ENCODE peak calls at places on chromosomes 5 and 9, in four cellular contexts. E is amniotic epithelial cell; U is activated gamma-delta T cell treated with anti-CD3 and anti-CD28 coated beads, Interleukin-2, amount 50 U/mL, for 16 hours; P is brain microvascular endothelial cell. J is an unnamed sample.

GRCh38 chr9:131631254-131631653 is 85.9 kb downstream of the PRRT1B start:
- DNase-seq in E (no peak), U (no peak), P (no peak), J (no peak)

GRCh38 chr9:75455444-75455921 is 367.2 kb downstream of the OSTF1 start:
- DNase-seq in E (peak), U (no peak), P (peak), J (no peak)

GRCh38 chr5:123545506-123545905 is 33.5 kb downstream of the CSNK1G3 start:
- DNase-seq in E (peak), U (no peak), P (no peak), J (no peak)

GRCh38 chr9:93115486-93115885 is 18.6 kb downstream of the NINJ1 start:
- DNase-seq in E (no peak), U (no peak), P (no peak), J (no peak)

GRCh38 chr9:120436937-120437592 is 142.9 kb downstream of the CDK5RAP2 start:
- DNase-seq in E (peak), U (no peak), P (no peak), J (peak)

GRCh38 chr5:80406980-80407734 is 707 bp upstream of the ZFYVE16 start:
- DNase-seq in E (peak), U (no peak), P (peak), J (no peak)

GRCh38 chr5:123708074-123708806 is 196.3 kb downstream of the CSNK1G3 start:
- DNase-seq in E (peak), U (no peak), P (peak), J (no peak)

GRCh38 chr5:52989781-52990530 is 804 bp downstream of the ITGA2 start:
- DNase-seq in E (peak), U (no peak), P (peak), J (peak)

GRCh38 chr5:86626149-86626548 is 8.4 kb downstream of the COX7C start:
- DNase-seq in E (peak), U (no peak), P (no peak), J (no peak)

GRCh38 chr9:2163231-2163885 is 148.2 kb downstream of the SMARCA2 start:
- DNase-seq in E (no peak), U (no peak), P (no peak), J (no peak)

GRCh38 chr5:157497875-157498611 is 38.0 kb downstream of the NIPAL4 start:
- DNase-seq in E (no peak), U (no peak), P (no peak), J (no peak)

GRCh38 chr9:115144706-115145105 is 26.7 kb upstream of the TNC start:
- DNase-seq in E (peak), U (no peak), P (peak), J (no peak)

GRCh38 chr5:115450741-115451140 is 93.8 kb downstream of the FEM1C start:
- DNase-seq in E (peak), U (no peak), P (peak), J (no peak)

GRCh38 chr9:134188421-134189166 is 24.2 kb upstream of the RNU6ATAC start:
- DNase-seq in E (no peak), U (no peak), P (no peak), J (no peak)

GRCh38 chr5:10705736-10706135 is 55.3 kb downstream of the DAP start:
- DNase-seq in E (no peak), U (no peak), P (no peak), J (peak)

GRCh38 chr5:133930061-133930823 is 38.2 kb downstream of the C5orf15 start:
- DNase-seq in E (no peak), U (peak), P (peak), J (no peak)

GRCh38 chr5:111680737-111681413 is 76.1 kb downstream of the NREP start:
- DNase-seq in E (peak), U (no peak), P (peak), J (peak)

GRCh38 chr5:34053133-34053532 is 10.1 kb upstream of the C1QTNF3 start:
- DNase-seq in E (peak), U (no peak), P (peak), J (no peak)

GRCh38 chr5:10248378-10249260 is 1.1 kb downstream of the ATPSCKMT start:
- DNase-seq in E (no peak), U (no peak), P (no peak), J (no peak)

GRCh38 chr5:169291877-169292276 is 9.1 kb downstream of the SLIT3 start:
- DNase-seq in E (no peak), U (no peak), P (no peak), J (no peak)

GRCh38 chr5:180853522-180853921 is 7.6 kb downstream of the ZFP62 start:
- DNase-seq in E (no peak), U (no peak), P (no peak), J (no peak)

GRCh38 chr9:134213508-134214394 is 49.4 kb upstream of the RNU6ATAC start:
- DNase-seq in E (no peak), U (no peak), P (no peak), J (no peak)

GRCh38 chr9:129584136-129584535 is 36.8 kb downstream of the C9orf50 start:
- DNase-seq in E (peak), U (peak), P (peak), J (peak)

GRCh38 chr5:142740474-142740873 is 29.7 kb upstream of the ARHGAP26 start:
- DNase-seq in E (no peak), U (no peak), P (no peak), J (no peak)

GRCh38 chr5:96572864-96573512 is 89.2 kb upstream of the CAST start:
- DNase-seq in E (peak), U (no peak), P (peak), J (no peak)

GRCh38 chr9:112793213-112793810 is 42.8 kb downstream of the SNX30 start:
- DNase-seq in E (peak), U (peak), P (peak), J (peak)

J was measured in islet precursor cell.